ENCODE peak calls at places on chromosomes 6 and 20, in four cellular contexts. G is omental fat pad, O is neural crest cell, P is Peyer's patch. Z is an unnamed sample.

GRCh38 chr6:32865724-32866443 is 11.9 kb downstream of the PSMB9 start:
- DNase-seq in G (no peak), O (no peak), P (no peak), Z (no peak)

GRCh38 chr6:44660561-44661220 is 273.2 kb downstream of the CDC5L start:
- DNase-seq in G (no peak), O (no peak), P (no peak), Z (no peak)

GRCh38 chr20:20567712-20568111 is 144.7 kb downstream of the RALGAPA2 start:
- DNase-seq in G (no peak), O (no peak), P (no peak), Z (no peak)

GRCh38 chr6:121879149-121879548 is 443.7 kb downstream of the GJA1 start:
- DNase-seq in G (no peak), O (no peak), P (no peak), Z (no peak)

GRCh38 chr6:138570716-138571020 is 71.4 kb upstream of the NHSL1 start:
- DNase-seq in G (no peak), O (no peak), P (no peak), Z (no peak)

GRCh38 chr6:159214281-159214680 is 45.1 kb downstream of the FNDC1 start:
- DNase-seq in G (no peak), O (no peak), P (no peak), Z (no peak)

GRCh38 chr6:42029062-42029685 is 21.1 kb upstream of the TAF8 start:
- DNase-seq in G (no peak), O (no peak), P (no peak), Z (no peak)

GRCh38 chr6:39839445-39839844 is 47.3 kb downstream of the DAAM2 start:
- DNase-seq in G (no peak), O (no peak), P (no peak), Z (no peak)

GRCh38 chr6:1605822-1606532 is 3.7 kb upstream of the FOXC1 start:
- DNase-seq in G (no peak), O (no peak), P (peak; percentile 40), Z (no peak)

GRCh38 chr6:132813173-132813856 is 1.1 kb upstream of the RPS12 start:
- DNase-seq in G (no peak), O (no peak), P (peak; percentile 71), Z (no peak)

GRCh38 chr6:1701668-1702353 is 92.1 kb downstream of the FOXC1 start:
- DNase-seq in G (no peak), O (no peak), P (no peak), Z (peak; percentile 73)

GRCh38 chr6:148251286-148251685 is 91.4 kb upstream of the SASH1 start:
- DNase-seq in G (no peak), O (no peak), P (no peak), Z (no peak)
- TF ChIP-seq CTCF in G (no peak), O (peak; percentile 59), P (peak; percentile 68), Z (peak; percentile 63)

GRCh38 chr6:116370717-116371383 is at the start of gene DSE:
- DNase-seq in G (peak; percentile 62), O (peak; percentile 54), P (peak; percentile 90), Z (peak; percentile 89)
- TF ChIP-seq CTCF in G (no peak), O (no peak), P (no peak), Z (no peak)

GRCh38 chr6:161429921-161430490 is 156.1 kb upstream of the AGPAT4 start:
- DNase-seq in G (no peak), O (no peak), P (no peak), Z (no peak)
- TF ChIP-seq CTCF in G (no peak), O (no peak), P (no peak), Z (peak; percentile 39)

GRCh38 chr20:43839793-43840199 is 74.9 kb upstream of the TOX2 start:
- DNase-seq in G (no peak), O (no peak), P (no peak), Z (no peak)

GRCh38 chr20:43842126-43843020 is 72.3 kb upstream of the TOX2 start:
- DNase-seq in G (no peak), O (no peak), P (no peak), Z (peak; percentile 62)

GRCh38 chr20:43837856-43838702 is 76.6 kb upstream of the TOX2 start:
- DNase-seq in G (no peak), O (no peak), P (no peak), Z (peak; percentile 72)

GRCh38 chr20:43838703-43839060 is 76.0 kb upstream of the TOX2 start:
- DNase-seq in G (no peak), O (no peak), P (no peak), Z (peak; percentile 64)

GRCh38 chr20:43840382-43841070 is 74.1 kb upstream of the TOX2 start:
- DNase-seq in G (no peak), O (no peak), P (no peak), Z (peak; percentile 62)
- TF ChIP-seq CTCF in G (no peak), O (peak; percentile 43), P (no peak), Z (peak; percentile 18)

DNA sequence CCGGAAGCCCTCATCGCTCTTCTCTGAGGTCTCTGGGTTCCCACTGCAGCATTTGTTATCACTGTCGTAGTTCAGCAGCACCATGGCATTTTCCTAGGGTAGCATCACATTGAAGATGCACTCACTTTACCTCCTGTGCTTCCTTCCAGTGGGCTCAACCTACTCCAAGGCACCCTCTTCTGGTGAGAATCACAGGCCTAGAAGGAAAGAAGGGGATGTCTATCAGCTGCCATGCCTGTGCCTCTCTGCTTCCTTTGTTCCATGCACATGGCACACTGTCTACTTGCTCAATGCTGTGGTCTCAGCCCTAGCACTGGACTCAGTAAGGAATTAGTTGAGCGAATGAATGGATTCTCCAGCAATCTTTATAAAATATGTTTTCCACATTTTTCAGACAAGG is 22.6 kb downstream of the CST4 start:
- DNase-seq in G (no peak), O (no peak), P (no peak), Z (no peak)
- TF ChIP-seq CTCF in G (no peak), O (no peak), P (no peak), Z (peak; percentile 30)

DNA sequence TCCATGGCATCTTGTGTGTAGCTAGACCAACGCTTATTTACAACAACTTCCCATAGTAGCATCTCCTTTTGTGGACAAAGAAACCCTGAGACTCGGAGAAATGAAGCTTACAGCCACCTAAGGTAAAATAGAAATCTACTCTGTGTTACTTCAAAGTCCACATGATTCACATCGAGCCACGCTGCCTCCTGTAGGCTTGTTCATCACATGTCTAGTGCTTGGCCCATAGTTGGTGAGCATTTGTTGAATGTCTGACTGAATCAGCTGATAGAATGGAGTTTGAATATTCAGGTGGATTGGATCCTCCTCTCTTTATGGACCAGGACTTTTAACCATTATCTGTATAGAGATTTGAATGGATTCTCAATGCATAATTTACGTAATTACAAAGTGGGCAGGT is 130.7 kb downstream of the CCDC170 start:
- DNase-seq in G (no peak), O (no peak), P (no peak), Z (no peak)
- TF ChIP-seq CTCF in G (no peak), O (no peak), P (no peak), Z (no peak)

DNA sequence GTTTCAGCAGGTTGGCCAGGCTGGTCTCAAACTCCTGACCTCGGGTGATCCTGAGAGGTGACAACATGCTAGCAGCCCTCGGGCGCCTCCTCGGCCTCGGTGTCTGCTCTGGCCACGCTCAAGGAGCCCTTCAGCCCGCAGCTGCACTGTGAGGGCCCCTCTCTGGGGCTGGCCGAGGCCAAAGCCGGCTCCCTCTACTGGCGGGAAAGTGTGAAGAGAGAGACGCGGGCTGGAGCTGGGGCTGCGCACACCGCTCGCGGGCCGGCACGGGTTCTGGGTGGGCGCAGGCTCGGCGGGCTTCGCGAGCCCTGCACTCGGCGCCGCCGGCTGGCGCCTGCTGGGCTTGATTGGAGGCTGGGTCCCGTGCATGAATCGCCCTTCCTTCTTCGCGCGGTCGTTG is 80.8 kb upstream of the RBM24 start:
- DNase-seq in G (no peak), O (peak; percentile 20), P (no peak), Z (no peak)
- TF ChIP-seq CTCF in G (no peak), O (peak; percentile 47), P (no peak), Z (peak; percentile 19)

Z was measured in osteocyte.